ENCODE peak calls at places on chromosomes 5 and 9, in nine cellular contexts. T is adrenal gland; Y is breast epithelium; W is upper lobe of right lung; K is body of pancreas; M is H1; I is pancreas; X is HAP-1; S is Jurkat, Clone E6-1. J is an unnamed sample.
A peak's percentile ranks its signal among the peaks of the same experiment; 100 is the strongest.

GRCh38 chr5:132807163-132807838 is 5.8 kb upstream of the SOWAHA start:
- DNase-seq in T (no peak), Y (no peak), W (no peak), K (peak; percentile 84), M (no peak), I (peak; percentile 53), X (peak; percentile 21), S (no peak), J (no peak)

GRCh38 chr5:56327810-56328209 is 94.7 kb upstream of the ANKRD55 start:
- DNase-seq in T (no peak), Y (no peak), W (no peak), K (no peak), M (no peak), I (no peak), X (no peak), S (no peak), J (no peak)

GRCh38 chr5:160333726-160334125 is 21.4 kb upstream of the CCNJL start:
- DNase-seq in T (no peak), Y (no peak), W (peak; percentile 18), K (no peak), M (no peak), I (no peak), X (no peak), S (no peak), J (no peak)

GRCh38 chr5:139820606-139821005 is 25.0 kb downstream of the PSD2 start:
- DNase-seq in T (no peak), Y (no peak), W (peak; percentile 18), K (no peak), M (no peak), I (no peak), X (no peak), S (no peak), J (no peak)

GRCh38 chr9:29866556-29866955 is 2293.3 kb upstream of the C9orf72 start:
- DNase-seq in T (no peak), Y (no peak), W (no peak), K (no peak), M (no peak), I (no peak), X (no peak), S (no peak), J (no peak)

GRCh38 chr5:31280210-31280609 is 86.7 kb downstream of the CDH6 start:
- DNase-seq in T (no peak), Y (no peak), W (no peak), K (no peak), M (no peak), I (no peak), X (no peak), S (no peak), J (no peak)

GRCh38 chr9:110427497-110428104 is 89.9 kb upstream of the TXNDC8 start:
- DNase-seq in T (peak; percentile 61), Y (no peak), W (peak; percentile 71), K (peak; percentile 63), M (peak; percentile 29), I (peak; percentile 35), X (no peak), S (peak; percentile 34), J (no peak)

GRCh38 chr9:90991953-90992352 is 190.3 kb downstream of the SYK start:
- DNase-seq in T (no peak), Y (no peak), W (no peak), K (no peak), M (no peak), I (no peak), X (no peak), S (no peak), J (no peak)

GRCh38 chr5:178524093-178524882 is 65.9 kb downstream of the COL23A1 start:
- DNase-seq in T (no peak), Y (no peak), W (no peak), K (no peak), M (no peak), I (no peak), X (no peak), S (no peak), J (no peak)

GRCh38 chr9:122099271-122099869 is 6.3 kb upstream of the TTLL11 start:
- DNase-seq in T (peak; percentile 89), Y (peak; percentile 59), W (peak; percentile 89), K (peak; percentile 91), M (peak; percentile 47), I (peak; percentile 82), X (peak; percentile 70), S (peak; percentile 64), J (peak; percentile 28)

GRCh38 chr5:141880961-141881801 is 3.0 kb upstream of the PCDH1 start:
- DNase-seq in T (no peak), Y (no peak), W (no peak), K (no peak), M (no peak), I (no peak), X (no peak), S (no peak), J (no peak)

GRCh38 chr5:160293901-160294561 is 18.3 kb downstream of the CCNJL start:
- DNase-seq in T (no peak), Y (peak; percentile 82), W (peak; percentile 89), K (no peak), M (no peak), I (no peak), X (no peak), S (peak; percentile 20), J (no peak)

GRCh38 chr5:174951151-174951780 is 226.9 kb downstream of the MSX2 start:
- DNase-seq in T (peak; percentile 66), Y (no peak), W (no peak), K (peak; percentile 62), M (peak; percentile 49), I (peak; percentile 70), X (peak; percentile 56), S (peak; percentile 60), J (peak; percentile 23)

GRCh38 chr5:134007581-134008256 is 2.9 kb upstream of the VDAC1 start:
- DNase-seq in T (no peak), Y (no peak), W (no peak), K (no peak), M (no peak), I (no peak), X (no peak), S (no peak), J (no peak)

GRCh38 chr5:82406200-82406773 is 128.1 kb upstream of the RPS23 start:
- DNase-seq in T (peak; percentile 31), Y (no peak), W (no peak), K (no peak), M (no peak), I (no peak), X (no peak), S (no peak), J (peak; percentile 88)

GRCh38 chr9:135604437-135605237 is 34.7 kb downstream of the GLT6D1 start:
- DNase-seq in T (no peak), Y (no peak), W (peak; percentile 61), K (peak; percentile 3), M (no peak), I (no peak), X (no peak), S (no peak), J (no peak)

GRCh38 chr5:42787845-42788244 is 23.8 kb downstream of the SELENOP start:
- DNase-seq in T (no peak), Y (no peak), W (no peak), K (no peak), M (no peak), I (no peak), X (no peak), S (no peak), J (no peak)

GRCh38 chr5:42785756-42786155 is 25.9 kb downstream of the SELENOP start:
- DNase-seq in T (no peak), Y (no peak), W (no peak), K (no peak), M (no peak), I (no peak), X (no peak), S (no peak), J (no peak)

GRCh38 chr5:42787073-42787472 is 24.6 kb downstream of the SELENOP start:
- DNase-seq in T (no peak), Y (no peak), W (no peak), K (no peak), M (no peak), I (no peak), X (no peak), S (no peak), J (no peak)

DNA sequence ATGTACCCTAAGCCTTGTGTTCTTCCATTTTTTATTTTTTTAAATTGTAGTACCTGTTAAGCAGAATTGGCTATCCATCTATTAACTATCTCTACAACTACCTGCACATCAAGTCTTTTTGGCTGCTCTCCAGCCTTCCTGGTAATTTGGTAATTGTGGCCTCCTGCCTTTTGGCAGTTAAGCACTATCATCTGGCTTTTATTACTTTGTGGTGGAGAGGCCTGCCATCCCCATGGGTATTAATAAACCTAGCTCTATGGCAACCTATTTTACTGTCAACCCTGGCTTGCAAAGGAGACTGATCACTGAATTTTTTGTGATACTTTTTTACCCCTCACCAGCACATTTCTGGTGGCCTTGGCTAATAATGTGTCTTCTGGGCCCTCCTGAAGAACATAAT is 20.5 kb downstream of the SELENOP start:
- DNase-seq in T (no peak), Y (no peak), W (no peak), K (no peak), M (no peak), I (no peak), X (no peak), S (no peak), J (no peak)
- H3K4me3 ChIP-seq in T (no peak overlapping the region), Y (no peak overlapping the region), W (no peak overlapping the region), K (no peak overlapping the region), M (no peak overlapping the region), I (no peak overlapping the region), X (no peak overlapping the region), S (no peak overlapping the region), J (no peak overlapping the region)

DNA sequence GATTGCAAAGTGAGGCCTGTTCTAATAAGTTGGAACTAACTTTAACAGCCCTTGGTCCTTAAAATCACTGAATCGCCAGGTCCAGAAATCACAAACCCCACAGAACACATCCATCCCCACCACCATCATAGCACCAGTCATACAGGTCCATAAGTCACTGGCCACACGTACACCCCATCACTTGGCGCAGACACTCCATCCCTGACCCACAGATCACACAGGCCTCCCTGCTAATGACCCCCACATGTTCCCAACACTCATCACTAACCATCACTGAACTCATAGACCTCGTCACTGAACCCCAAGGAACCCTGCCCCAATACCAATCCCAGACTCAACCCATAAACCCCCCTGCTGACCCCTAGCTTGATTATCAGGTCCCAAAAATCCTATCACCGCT is 41.2 kb upstream of the ZNF300 start:
- DNase-seq in T (peak; percentile 7), Y (no peak), W (no peak), K (no peak), M (no peak), I (no peak), X (no peak), S (no peak), J (no peak)
- H3K4me3 ChIP-seq in T (no peak overlapping the region), Y (peak overlapping the region; percentile 76), W (peak overlapping the region; percentile 48), K (peak overlapping the region; percentile 72), M (no peak overlapping the region), I (peak overlapping the region; percentile 65), X (no peak overlapping the region), S (no peak overlapping the region), J (peak overlapping the region; percentile 60)

GRCh38 chr9:87606921-87607521 is 109.4 kb downstream of the DAPK1 start:
- DNase-seq in T (no peak), Y (no peak), W (no peak), K (no peak), M (no peak), I (no peak), X (peak; percentile 36), S (no peak), J (no peak)
- H3K4me3 ChIP-seq in T (no peak overlapping the region), Y (no peak overlapping the region), W (no peak overlapping the region), K (no peak overlapping the region), M (no peak overlapping the region), I (no peak overlapping the region), X (no peak overlapping the region), S (no peak overlapping the region), J (no peak overlapping the region)

DNA sequence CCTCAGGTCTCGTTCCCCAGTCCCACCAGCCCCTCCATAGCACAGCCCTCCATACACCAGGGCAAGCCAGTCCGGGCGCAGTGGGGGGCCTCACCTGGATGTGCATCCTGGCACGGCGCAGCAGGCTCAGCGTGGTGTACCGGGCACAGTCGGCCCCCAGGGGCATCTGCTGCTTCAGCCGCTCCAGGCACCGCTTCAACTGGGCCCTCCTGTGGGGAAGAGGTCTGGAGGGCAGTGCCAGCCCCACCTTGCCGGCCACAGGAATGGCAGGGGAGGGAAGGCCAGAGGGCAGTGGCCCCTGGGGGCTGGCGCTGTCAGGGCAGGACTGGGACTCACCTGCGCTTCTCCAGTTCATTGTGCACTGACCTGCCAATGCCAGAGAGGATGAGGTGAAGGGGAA is 1.4 kb downstream of the MXD3 start:
- DNase-seq in T (no peak), Y (no peak), W (no peak), K (no peak), M (no peak), I (peak; percentile 37), X (no peak), S (no peak), J (no peak)
- H3K4me3 ChIP-seq in T (no peak overlapping the region), Y (no peak overlapping the region), W (no peak overlapping the region), K (no peak overlapping the region), M (peak overlapping the region; percentile 64), I (no peak overlapping the region), X (peak overlapping the region; percentile 87), S (peak overlapping the region; percentile 87), J (peak overlapping the region; percentile 46)

J was measured in kidney epithelial cell.